ENCODE peak calls at places on chromosomes 12 and 14, in six cellular contexts. One of them, this sample, is unnamed.

GRCh38 chr12:95951515-95951914 is 8.4 kb downstream of the AMDHD1 start:
- DNase-seq in HepG2: no peak
- DNase-seq in K562: no peak
- DNase-seq in H1: no peak
- DNase-seq in GM12891: no peak
- DNase-seq in GM12878: no peak
- DNase-seq in this sample: no peak

GRCh38 chr12:10190558-10191388 is 11.9 kb downstream of the TMEM52B start:
- DNase-seq in HepG2: peak
- DNase-seq in K562: peak
- DNase-seq in H1: no peak
- DNase-seq in GM12891: peak
- DNase-seq in GM12878: no peak
- DNase-seq in this sample: peak

GRCh38 chr14:102751088-102751487 is 26.2 kb upstream of the TRAF3 start:
- DNase-seq in HepG2: no peak
- DNase-seq in K562: no peak
- DNase-seq in H1: no peak
- DNase-seq in GM12891: no peak
- DNase-seq in GM12878: no peak
- DNase-seq in this sample: no peak

GRCh38 chr14:50001999-50002925 is 109.4 kb downstream of the ARF6 start:
- DNase-seq in HepG2: no peak
- DNase-seq in K562: no peak
- DNase-seq in H1: no peak
- DNase-seq in GM12891: no peak
- DNase-seq in GM12878: peak
- DNase-seq in this sample: no peak

GRCh38 chr14:77508249-77508648 is 9.6 kb upstream of the ISM2 start:
- DNase-seq in HepG2: peak
- DNase-seq in K562: no peak
- DNase-seq in H1: no peak
- DNase-seq in GM12891: no peak
- DNase-seq in GM12878: no peak
- DNase-seq in this sample: no peak

GRCh38 chr12:84877340-84877739 is 35.3 kb downstream of the SLC6A15 start:
- DNase-seq in HepG2: no peak
- DNase-seq in K562: no peak
- DNase-seq in H1: no peak
- DNase-seq in GM12891: no peak
- DNase-seq in GM12878: no peak
- DNase-seq in this sample: no peak

GRCh38 chr14:74658535-74659130 is 46.6 kb upstream of the LTBP2 start:
- DNase-seq in HepG2: no peak
- DNase-seq in K562: no peak
- DNase-seq in H1: no peak
- DNase-seq in GM12891: no peak
- DNase-seq in GM12878: no peak
- DNase-seq in this sample: no peak

GRCh38 chr12:121023799-121024198 is 7.5 kb upstream of the C12orf43 start:
- DNase-seq in HepG2: peak
- DNase-seq in K562: no peak
- DNase-seq in H1: no peak
- DNase-seq in GM12891: no peak
- DNase-seq in GM12878: no peak
- DNase-seq in this sample: no peak

GRCh38 chr14:23056257-23056955 is 914 bp downstream of the CDH24 start:
- DNase-seq in HepG2: peak
- DNase-seq in K562: peak
- DNase-seq in H1: no peak
- DNase-seq in GM12891: peak
- DNase-seq in GM12878: no peak
- DNase-seq in this sample: peak

GRCh38 chr12:53964315-53964713 is 8.6 kb upstream of the HOXC11 start:
- DNase-seq in HepG2: no peak
- DNase-seq in K562: no peak
- DNase-seq in H1: no peak
- DNase-seq in GM12891: no peak
- DNase-seq in GM12878: no peak
- DNase-seq in this sample: no peak

GRCh38 chr12:107328442-107329133 is 235.2 kb upstream of the CRY1 start:
- DNase-seq in HepG2: no peak
- DNase-seq in K562: no peak
- DNase-seq in H1: no peak
- DNase-seq in GM12891: no peak
- DNase-seq in GM12878: no peak
- DNase-seq in this sample: no peak

GRCh38 chr14:40467969-40468368 is 1035.7 kb upstream of the FBXO33 start:
- DNase-seq in HepG2: no peak
- DNase-seq in K562: no peak
- DNase-seq in H1: no peak
- DNase-seq in GM12891: no peak
- DNase-seq in GM12878: no peak
- DNase-seq in this sample: no peak

GRCh38 chr12:34218193-34219045 is 196.1 kb downstream of the ALG10 start:
- DNase-seq in HepG2: peak
- DNase-seq in K562: peak
- DNase-seq in H1: no peak
- DNase-seq in GM12891: no peak
- DNase-seq in GM12878: peak
- DNase-seq in this sample: no peak

GRCh38 chr14:92564361-92565039 is 50.9 kb downstream of the RIN3 start:
- DNase-seq in HepG2: no peak
- DNase-seq in K562: no peak
- DNase-seq in H1: no peak
- DNase-seq in GM12891: no peak
- DNase-seq in GM12878: no peak
- DNase-seq in this sample: no peak

GRCh38 chr14:55688566-55688965 is 108.6 kb downstream of the KTN1 start:
- DNase-seq in HepG2: no peak
- DNase-seq in K562: no peak
- DNase-seq in H1: no peak
- DNase-seq in GM12891: no peak
- DNase-seq in GM12878: no peak
- DNase-seq in this sample: no peak

GRCh38 chr12:49331360-49332222 is 5.4 kb downstream of the C1QL4 start:
- DNase-seq in HepG2: peak
- DNase-seq in K562: peak
- DNase-seq in H1: no peak
- DNase-seq in GM12891: no peak
- DNase-seq in GM12878: no peak
- DNase-seq in this sample: no peak

GRCh38 chr14:33062881-33063280 is 124.2 kb downstream of the NPAS3 start:
- DNase-seq in HepG2: no peak
- DNase-seq in K562: no peak
- DNase-seq in H1: no peak
- DNase-seq in GM12891: no peak
- DNase-seq in GM12878: no peak
- DNase-seq in this sample: no peak

GRCh38 chr12:57080855-57081254 is 2.3 kb upstream of the NEMP1 start:
- DNase-seq in HepG2: no peak
- DNase-seq in K562: no peak
- DNase-seq in H1: no peak
- DNase-seq in GM12891: no peak
- DNase-seq in GM12878: no peak
- DNase-seq in this sample: no peak

GRCh38 chr12:57079821-57080220 is 1.2 kb upstream of the NEMP1 start:
- DNase-seq in HepG2: no peak
- DNase-seq in K562: no peak
- DNase-seq in H1: no peak
- DNase-seq in GM12891: no peak
- DNase-seq in GM12878: no peak
- DNase-seq in this sample: no peak

DNA sequence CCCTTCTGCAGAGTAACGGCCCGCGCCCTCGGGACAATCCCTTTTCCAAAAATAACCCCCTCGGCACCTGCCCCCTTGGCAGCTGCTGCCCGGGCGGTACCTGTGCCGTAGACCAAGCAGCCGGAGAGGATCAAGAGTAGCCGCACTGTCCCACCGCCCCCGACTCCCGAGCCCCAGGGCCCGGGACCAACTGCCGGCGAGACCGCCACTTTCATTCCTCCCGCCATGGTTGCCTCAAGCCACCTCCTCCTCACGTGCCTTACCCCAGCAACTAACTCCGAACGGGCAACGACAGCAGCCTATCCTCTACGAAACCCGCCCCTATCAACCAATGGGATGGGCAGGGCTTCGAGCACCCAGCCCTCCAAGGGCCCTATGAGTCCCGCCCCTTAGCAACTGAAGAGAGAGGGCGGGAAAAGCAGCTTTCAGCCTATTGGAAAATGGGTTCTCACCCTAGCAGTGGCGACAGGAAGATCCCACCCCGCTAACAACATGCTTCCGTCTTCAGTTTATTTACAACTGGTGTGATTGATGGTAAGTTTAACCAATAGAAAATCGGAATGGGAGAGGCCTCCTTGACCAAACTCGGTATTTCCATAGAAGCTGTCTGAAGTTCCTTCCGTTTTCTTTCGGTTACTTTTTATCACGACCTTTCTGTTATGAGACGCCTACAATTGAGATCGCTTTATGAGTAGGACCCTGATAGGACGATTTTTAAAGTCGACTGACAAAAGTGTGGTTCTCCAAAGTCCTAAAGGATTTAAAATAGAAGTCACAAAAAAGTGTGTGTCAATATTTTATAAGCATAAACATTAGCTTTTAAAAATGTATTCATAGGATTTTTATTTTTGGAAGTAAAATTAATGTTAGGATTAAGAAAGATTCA is at the start of gene NEMP1:
- DNase-seq in HepG2: peak
- DNase-seq in K562: peak
- DNase-seq in H1: peak
- DNase-seq in GM12891: peak
- DNase-seq in GM12878: peak
- DNase-seq in this sample: peak
- TF ChIP-seq POLR2A in HepG2: peak
- TF ChIP-seq POLR2A in K562: peak
- TF ChIP-seq POLR2A in H1: peak
- TF ChIP-seq POLR2A in GM12891: peak
- TF ChIP-seq POLR2A in GM12878: peak
- TF ChIP-seq POLR2A in this sample: peak

GRCh38 chr12:27711957-27712356 is 1.3 kb downstream of the MRPS35 start:
- DNase-seq in HepG2: no peak
- DNase-seq in K562: no peak
- DNase-seq in H1: no peak
- DNase-seq in GM12891: no peak
- DNase-seq in GM12878: no peak
- DNase-seq in this sample: no peak

GRCh38 chr12:27709932-27710591 is 570 bp upstream of the MRPS35 start:
- DNase-seq in HepG2: peak
- DNase-seq in K562: peak
- DNase-seq in H1: no peak
- DNase-seq in GM12891: no peak
- DNase-seq in GM12878: peak
- DNase-seq in this sample: no peak

GRCh38 chr12:27709212-27709931 is 1.3 kb upstream of the MRPS35 start:
- DNase-seq in HepG2: no peak
- DNase-seq in K562: no peak
- DNase-seq in H1: no peak
- DNase-seq in GM12891: no peak
- DNase-seq in GM12878: no peak
- DNase-seq in this sample: no peak

GRCh38 chr12:27710592-27711311 is at the start of gene MRPS35:
- DNase-seq in HepG2: peak
- DNase-seq in K562: peak
- DNase-seq in H1: peak
- DNase-seq in GM12891: peak
- DNase-seq in GM12878: peak
- DNase-seq in this sample: peak

GRCh38 chr12:27711312-27711682 is 665 bp downstream of the MRPS35 start:
- DNase-seq in HepG2: no peak
- DNase-seq in K562: peak
- DNase-seq in H1: no peak
- DNase-seq in GM12891: peak
- DNase-seq in GM12878: no peak
- DNase-seq in this sample: no peak
- TF ChIP-seq TAF1 in HepG2: no peak
- TF ChIP-seq TAF1 in K562: no peak
- TF ChIP-seq TAF1 in H1: no peak
- TF ChIP-seq TAF1 in GM12891: peak
- TF ChIP-seq TAF1 in GM12878: no peak
- TF ChIP-seq TAF1 in this sample: no peak

GRCh38 chr12:4274960-4275868 is 1.7 kb downstream of the CCND2 start:
- DNase-seq in HepG2: no peak
- DNase-seq in K562: peak
- DNase-seq in H1: no peak
- DNase-seq in GM12891: no peak
- DNase-seq in GM12878: no peak
- DNase-seq in this sample: no peak

GRCh38 chr12:4272014-4272975 is 1.3 kb upstream of the CCND2 start:
- DNase-seq in HepG2: no peak
- DNase-seq in K562: peak
- DNase-seq in H1: no peak
- DNase-seq in GM12891: peak
- DNase-seq in GM12878: peak
- DNase-seq in this sample: peak

GRCh38 chr12:4272976-4273650 is 449 bp upstream of the CCND2 start:
- DNase-seq in HepG2: no peak
- DNase-seq in K562: no peak
- DNase-seq in H1: no peak
- DNase-seq in GM12891: no peak
- DNase-seq in GM12878: no peak
- DNase-seq in this sample: no peak

GRCh38 chr12:4274396-4274959 is 916 bp downstream of the CCND2 start:
- DNase-seq in HepG2: no peak
- DNase-seq in K562: peak
- DNase-seq in H1: no peak
- DNase-seq in GM12891: no peak
- DNase-seq in GM12878: no peak
- DNase-seq in this sample: no peak

GRCh38 chr12:4273651-4274395 is at the start of gene CCND2:
- DNase-seq in HepG2: no peak
- DNase-seq in K562: peak
- DNase-seq in H1: peak
- DNase-seq in GM12891: peak
- DNase-seq in GM12878: peak
- DNase-seq in this sample: peak
- TF ChIP-seq POLR2A in HepG2: no peak
- TF ChIP-seq POLR2A in K562: peak
- TF ChIP-seq POLR2A in H1: peak
- TF ChIP-seq POLR2A in GM12891: peak
- TF ChIP-seq POLR2A in GM12878: peak
- TF ChIP-seq POLR2A in this sample: peak

GRCh38 chr12:93315385-93315906 is 62.3 kb upstream of the NUDT4 start:
- DNase-seq in HepG2: no peak
- DNase-seq in K562: peak
- DNase-seq in H1: no peak
- DNase-seq in GM12891: no peak
- DNase-seq in GM12878: no peak
- DNase-seq in this sample: no peak

GRCh38 chr12:93308281-93308680 is 69.4 kb upstream of the NUDT4 start:
- DNase-seq in HepG2: no peak
- DNase-seq in K562: no peak
- DNase-seq in H1: no peak
- DNase-seq in GM12891: no peak
- DNase-seq in GM12878: no peak
- DNase-seq in this sample: no peak

GRCh38 chr12:93314177-93314497 is 63.6 kb upstream of the NUDT4 start:
- DNase-seq in HepG2: no peak
- DNase-seq in K562: no peak
- DNase-seq in H1: no peak
- DNase-seq in GM12891: no peak
- DNase-seq in GM12878: no peak
- DNase-seq in this sample: no peak

GRCh38 chr12:93315907-93316622 is 61.7 kb upstream of the NUDT4 start:
- DNase-seq in HepG2: no peak
- DNase-seq in K562: peak
- DNase-seq in H1: no peak
- DNase-seq in GM12891: no peak
- DNase-seq in GM12878: no peak
- DNase-seq in this sample: no peak

GRCh38 chr12:93311827-93312226 is 65.9 kb upstream of the NUDT4 start:
- DNase-seq in HepG2: no peak
- DNase-seq in K562: no peak
- DNase-seq in H1: no peak
- DNase-seq in GM12891: no peak
- DNase-seq in GM12878: no peak
- DNase-seq in this sample: no peak
- TF ChIP-seq TAF1 in HepG2: no peak
- TF ChIP-seq TAF1 in K562: no peak
- TF ChIP-seq TAF1 in H1: no peak
- TF ChIP-seq TAF1 in GM12891: no peak
- TF ChIP-seq TAF1 in GM12878: no peak
- TF ChIP-seq TAF1 in this sample: no peak